ENCODE peak calls at places on chromosomes 5 and 9, in eight cellular contexts. X is mesenchymal stem cell, O is adipocyte, A is heart right ventricle, M is WERI-Rb-1, T is sigmoid colon, K is H1, H is ovary. L is an unnamed sample.

GRCh38 chr5:68362331-68362730 is 146.8 kb downstream of the PIK3R1 start:
- DNase-seq in H (no peak), M (no peak), T (no peak), K (no peak), A (no peak), O (no peak), X (no peak), L (no peak)

GRCh38 chr9:93908591-93909241 is 46.4 kb downstream of the BARX1 start:
- DNase-seq in O (peak; percentile 12), M (no peak), A (no peak), K (no peak), T (no peak), X (no peak), H (no peak), L (no peak)

GRCh38 chr9:33350310-33350709 is 52.1 kb downstream of the AQP7 start:
- DNase-seq in T (no peak), O (peak; percentile 92), H (no peak), A (no peak), M (no peak), X (peak; percentile 91), K (no peak), L (no peak)

GRCh38 chr9:15104826-15105420 is 194.7 kb upstream of the FREM1 start:
- DNase-seq in A (no peak), X (peak; percentile 45), O (peak; percentile 69), T (no peak), K (no peak), H (no peak), M (peak; percentile 41), L (peak; percentile 66)

GRCh38 chr5:2686725-2687124 is 64.8 kb downstream of the IRX2 start:
- DNase-seq in A (no peak), T (no peak), M (no peak), H (no peak), O (no peak), K (no peak), X (no peak), L (peak; percentile 60)

GRCh38 chr5:147113967-147114366 is 120.9 kb upstream of the STK32A start:
- DNase-seq in A (no peak), M (no peak), O (no peak), H (no peak), X (no peak), T (no peak), K (no peak), L (no peak)

GRCh38 chr9:100427366-100428263 is 672 bp downstream of the MSANTD3 start:
- DNase-seq in X (peak; percentile 80), M (peak; percentile 80), O (peak; percentile 75), K (no peak), H (peak; percentile 61), A (peak; percentile 31), T (peak; percentile 85), L (peak; percentile 86)

GRCh38 chr9:71384343-71384742 is 262.9 kb upstream of the TRPM3 start:
- DNase-seq in M (no peak), T (no peak), K (no peak), X (no peak), A (no peak), O (peak; percentile 34), H (no peak), L (no peak)

GRCh38 chr5:103929310-103930003 is 366.9 kb upstream of the NUDT12 start:
- DNase-seq in A (no peak), K (no peak), H (no peak), M (no peak), X (no peak), T (no peak), O (peak; percentile 23), L (no peak)

GRCh38 chr5:25544652-25545249 is 900.0 kb upstream of the CDH10 start:
- DNase-seq in T (no peak), A (no peak), X (peak; percentile 58), M (peak; percentile 67), H (no peak), K (peak; percentile 29), O (peak; percentile 4), L (peak; percentile 84)

GRCh38 chr5:150138551-150139265 is 16.9 kb downstream of the PDGFRB start:
- DNase-seq in O (peak; percentile 97), T (no peak), M (no peak), K (no peak), H (peak; percentile 87), A (peak; percentile 60), X (peak; percentile 95), L (peak; percentile 87)

GRCh38 chr9:113541019-113541900 is 77.7 kb downstream of the RGS3 start:
- DNase-seq in X (peak; percentile 76), K (no peak), H (peak; percentile 32), A (no peak), M (peak; percentile 66), O (peak; percentile 38), T (peak; percentile 54), L (peak; percentile 95)

GRCh38 chr9:77839459-77840140 is 191.5 kb upstream of the GNA14 start:
- DNase-seq in M (no peak), A (no peak), T (no peak), X (peak; percentile 52), H (no peak), K (no peak), O (peak; percentile 75), L (no peak)

GRCh38 chr5:145484195-145484594 is 350.9 kb downstream of the PRELID2 start:
- DNase-seq in A (no peak), K (no peak), X (peak; percentile 83), H (no peak), T (no peak), M (no peak), O (peak; percentile 52), L (no peak)

GRCh38 chr9:111632051-111632450 is 917 bp downstream of the DNAJC25 start:
- DNase-seq in A (no peak), H (no peak), O (peak; percentile 55), T (no peak), M (no peak), X (peak; percentile 24), K (no peak), L (no peak)

GRCh38 chr9:106860731-106861584 is 2.0 kb upstream of the ZNF462 start:
- DNase-seq in T (peak; percentile 75), A (peak; percentile 35), O (peak; percentile 67), M (no peak), H (peak; percentile 66), X (peak; percentile 62), K (no peak), L (peak; percentile 80)

GRCh38 chr5:3218916-3219650 is 376.5 kb upstream of the IRX1 start:
- DNase-seq in K (no peak), H (no peak), T (no peak), A (no peak), X (no peak), O (no peak), M (no peak), L (no peak)

GRCh38 chr5:138465288-138466057 is at the start of gene EGR1:
- DNase-seq in H (peak; percentile 96), A (peak; percentile 92), M (peak; percentile 95), K (peak; percentile 78), O (peak; percentile 97), X (peak; percentile 95), T (peak; percentile 98), L (peak; percentile 97)

GRCh38 chr5:81450940-81451339 is 57.0 kb upstream of the ACOT12 start:
- DNase-seq in X (no peak), O (no peak), T (no peak), H (no peak), A (no peak), M (no peak), K (no peak), L (no peak)

GRCh38 chr5:61327761-61328753 is 4.0 kb upstream of the ZSWIM6 start:
- DNase-seq in A (no peak), T (no peak), M (no peak), K (no peak), O (peak; percentile 69), X (peak; percentile 96), H (no peak), L (peak; percentile 29)

GRCh38 chr5:61330879-61331406 is 1.1 kb upstream of the ZSWIM6 start:
- DNase-seq in H (peak; percentile 85), X (peak; percentile 83), T (peak; percentile 87), K (no peak), O (peak; percentile 92), M (peak; percentile 71), A (peak; percentile 78), L (peak; percentile 83)

GRCh38 chr5:61329729-61330128 is 2.3 kb upstream of the ZSWIM6 start:
- DNase-seq in X (peak; percentile 83), H (no peak), O (peak; percentile 30), T (no peak), K (no peak), M (no peak), A (no peak), L (peak; percentile 49)

GRCh38 chr5:61330341-61330878 is 1.6 kb upstream of the ZSWIM6 start:
- DNase-seq in T (peak; percentile 75), K (no peak), M (peak; percentile 49), O (peak; percentile 72), A (peak; percentile 21), X (peak; percentile 74), H (peak; percentile 54), L (peak; percentile 89)

GRCh38 chr5:61328791-61329617 is 3.1 kb upstream of the ZSWIM6 start:
- DNase-seq in T (no peak), M (no peak), O (no peak), X (peak; percentile 55), H (no peak), A (no peak), K (no peak), L (peak; percentile 59)
- H3K4me3 ChIP-seq in T (peak overlapping the region; percentile 99), M (no peak overlapping the region), O (peak overlapping the region; percentile 98), X (peak overlapping the region; percentile 96), H (no peak overlapping the region), A (peak overlapping the region; percentile 84), K (peak overlapping the region; percentile 80), L (peak overlapping the region; percentile 80)

DNA sequence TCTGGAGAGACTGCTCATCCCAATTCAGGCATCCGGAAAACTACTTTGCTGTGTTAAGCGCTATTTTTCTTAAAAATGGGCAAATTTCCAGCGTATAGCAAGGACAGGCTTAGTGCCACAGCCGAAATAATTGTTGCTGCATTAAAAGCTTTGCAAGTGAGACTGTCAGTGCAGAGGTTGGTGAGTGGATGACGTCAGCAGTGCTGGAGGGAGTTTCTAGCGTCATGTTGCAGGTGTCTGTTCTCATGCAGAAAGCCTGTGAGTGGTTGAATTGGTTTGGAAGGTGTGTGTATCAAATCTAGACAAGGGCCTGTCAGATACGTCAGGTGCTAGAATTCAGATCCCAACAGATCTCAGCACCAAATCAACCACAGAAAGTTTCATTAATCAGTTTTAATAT is 204.4 kb downstream of the TRIO start:
- DNase-seq in M (no peak), H (no peak), A (no peak), T (no peak), K (no peak), O (no peak), X (no peak), L (no peak)
- H3K36me3 ChIP-seq in M (peaks cover 10% of the 10 kb centered on the region), H (no peaks in the 10 kb centered on the region), A (peaks cover 72% of the 10 kb centered on the region), T (no peaks in the 10 kb centered on the region), K (peaks cover 4% of the 10 kb centered on the region), O (peaks cover 77% of the 10 kb centered on the region), X (peaks cover 90% of the 10 kb centered on the region), L (peaks cover 12% of the 10 kb centered on the region)

GRCh38 chr5:41863871-41864486 is 6.2 kb downstream of the OXCT1 start:
- DNase-seq in T (no peak), A (no peak), H (no peak), X (peak; percentile 24), O (peak; percentile 24), M (no peak), K (no peak), L (no peak)
- H3K4me3 ChIP-seq in T (no peak overlapping the region), A (no peak overlapping the region), H (no peak overlapping the region), X (no peak overlapping the region), O (no peak overlapping the region), M (no peak overlapping the region), K (no peak overlapping the region), L (no peak overlapping the region)

DNA sequence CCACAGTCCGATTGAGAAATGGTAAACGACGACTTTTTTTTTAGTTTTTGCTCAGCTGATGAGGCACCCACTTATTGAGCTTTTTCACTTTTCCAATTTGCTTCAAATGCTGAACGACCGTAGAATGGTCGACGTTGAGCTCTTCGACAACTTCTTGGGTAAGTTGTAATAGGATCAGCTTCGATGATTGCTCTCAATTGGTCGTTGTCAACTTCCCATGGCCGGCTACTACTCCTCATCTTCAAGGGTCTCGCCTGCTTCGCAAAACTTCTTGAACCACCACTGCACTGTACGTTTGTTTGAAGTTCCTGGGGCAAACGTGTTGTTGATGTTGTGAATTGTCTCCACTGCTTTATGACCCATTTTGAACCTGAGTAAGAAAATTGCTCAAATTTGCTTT is 35.7 kb downstream of the NSD1 start:
- DNase-seq in H (no peak), O (no peak), X (no peak), A (no peak), M (no peak), K (no peak), T (no peak), L (no peak)
- H3K36me3 ChIP-seq in H (no peaks in the 10 kb centered on the region), O (peaks cover 23% of the 10 kb centered on the region), X (peaks cover 39% of the 10 kb centered on the region), A (peaks cover 39% of the 10 kb centered on the region), M (no peaks in the 10 kb centered on the region), K (peaks cover 22% of the 10 kb centered on the region), T (no peaks in the 10 kb centered on the region), L (peaks cover 79% of the 10 kb centered on the region)

L was measured in endodermal cell.